ENCODE peak calls at places on chromosomes 5 and 9, in ten cellular contexts. H is RWPE2, N is Peyer's patch, J is GM06990, Y is adrenal gland, F is psoas muscle, D is heart left ventricle, K is pancreas, U is foreskin fibroblast, P is fibroblast of lung. T is an unnamed sample.

GRCh38 chr5:150672237-150672883 is 11.3 kb downstream of the MYOZ3 start:
- DNase-seq in N (no peak), H (no peak), J (no peak), Y (peak; percentile 59), D (peak; percentile 69), F (peak; percentile 69), P (no peak), U (no peak), K (no peak), T (no peak)

GRCh38 chr9:121896545-121896943 is 196.6 kb downstream of the TTLL11 start:
- DNase-seq in F (no peak), H (no peak), J (no peak), N (no peak), P (no peak), Y (no peak), U (no peak), D (no peak), K (no peak), T (no peak)

GRCh38 chr9:124282442-124283231 is 24.9 kb downstream of the NEK6 start:
- DNase-seq in U (no peak), Y (peak; percentile 66), J (no peak), H (no peak), N (no peak), K (peak; percentile 54), P (peak; percentile 81), F (peak; percentile 62), D (peak; percentile 86), T (peak; percentile 62)

GRCh38 chr5:27778121-27778520 is 739.7 kb upstream of the CDH9 start:
- DNase-seq in U (no peak), K (no peak), N (no peak), Y (no peak), P (no peak), D (no peak), H (no peak), J (no peak), F (no peak), T (no peak)

GRCh38 chr5:180494510-180495181 is 467 bp downstream of the CNOT6 start:
- DNase-seq in U (peak; percentile 10), N (peak; percentile 45), D (peak; percentile 48), Y (peak; percentile 52), K (peak; percentile 21), J (no peak), P (peak; percentile 26), F (peak; percentile 60), H (peak; percentile 70), T (peak; percentile 38)

GRCh38 chr5:179314606-179315355 is 30.5 kb downstream of the ADAMTS2 start:
- DNase-seq in P (no peak), N (no peak), F (peak; percentile 66), K (no peak), U (no peak), J (no peak), Y (peak; percentile 13), D (peak; percentile 45), H (peak; percentile 42), T (no peak)

GRCh38 chr5:171984748-171985419 is 21.6 kb downstream of the FBXW11 start:
- DNase-seq in Y (no peak), D (no peak), N (no peak), J (peak; percentile 45), H (no peak), F (no peak), K (no peak), U (peak; percentile 91), P (peak; percentile 60), T (no peak)

GRCh38 chr5:6765612-6766525 is 52.6 kb downstream of the TENT4A start:
- DNase-seq in Y (peak; percentile 82), D (peak; percentile 68), P (peak; percentile 69), H (peak; percentile 87), F (peak; percentile 83), N (no peak), K (peak; percentile 47), J (peak; percentile 49), U (peak; percentile 61), T (peak; percentile 84)

GRCh38 chr9:121968056-121968455 is 125.1 kb downstream of the TTLL11 start:
- DNase-seq in K (no peak), D (no peak), P (no peak), N (no peak), J (no peak), U (no peak), H (no peak), F (no peak), Y (no peak), T (no peak)

GRCh38 chr9:27505744-27506161 is 18.3 kb upstream of the IFNK start:
- DNase-seq in F (no peak), J (no peak), U (no peak), N (no peak), H (no peak), P (no peak), D (no peak), Y (no peak), K (peak; percentile 3), T (no peak)

GRCh38 chr5:115366223-115366622 is 69.8 kb upstream of the CCDC112 start:
- DNase-seq in F (peak; percentile 59), Y (peak; percentile 39), P (peak; percentile 71), D (peak; percentile 37), H (no peak), K (no peak), N (no peak), J (no peak), U (peak; percentile 91), T (no peak)

GRCh38 chr5:123116063-123116462 is 27.0 kb downstream of the PRDM6 start:
- DNase-seq in D (no peak), J (no peak), K (no peak), Y (no peak), U (peak; percentile 83), H (no peak), F (no peak), P (peak; percentile 80), N (no peak), T (no peak)

GRCh38 chr5:3194141-3194540 is 401.5 kb upstream of the IRX1 start:
- DNase-seq in Y (no peak), U (no peak), H (no peak), F (no peak), K (no peak), P (no peak), J (no peak), N (no peak), D (no peak), T (no peak)

GRCh38 chr5:10566556-10567068 is 2.7 kb downstream of the ANKRD33B start:
- DNase-seq in K (no peak), P (no peak), N (no peak), F (no peak), D (no peak), U (no peak), H (peak; percentile 37), Y (no peak), J (no peak), T (no peak)
- H3K4me3 ChIP-seq in K (no peak overlapping the region), P (no peak overlapping the region), N (peak overlapping the region; percentile 69), F (peak overlapping the region; percentile 79), D (no peak overlapping the region), U (peak overlapping the region; percentile 94), H (no peak overlapping the region), Y (no peak overlapping the region), J (peak overlapping the region; percentile 97), T (no peak overlapping the region)

DNA sequence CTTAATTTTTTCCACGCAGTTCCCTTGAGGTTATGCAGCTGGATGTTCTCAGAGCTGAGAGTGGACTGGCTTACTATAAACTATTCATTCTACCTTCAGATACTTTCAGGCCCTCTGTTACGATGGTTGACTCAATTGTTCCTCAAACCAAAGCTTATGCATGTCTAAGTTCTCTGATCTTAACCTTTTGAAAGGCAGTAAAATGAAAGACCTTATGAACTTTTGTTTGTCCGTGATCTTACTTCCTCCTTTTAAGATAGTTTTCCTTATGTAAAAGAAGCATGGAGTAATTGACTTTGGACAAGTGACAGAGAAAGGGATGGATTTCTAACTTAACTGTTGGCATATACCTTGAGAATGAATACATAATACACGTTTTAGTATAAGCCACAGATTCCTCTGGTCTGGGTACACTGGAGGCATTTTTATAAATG is 575.7 kb downstream of the PDE4D start:
- DNase-seq in H (no peak), K (no peak), F (no peak), N (no peak), D (no peak), P (no peak), J (no peak), U (no peak), Y (no peak), T (no peak)
- H3K4me3 ChIP-seq in H (no peak overlapping the region), K (no peak overlapping the region), F (no peak overlapping the region), N (no peak overlapping the region), D (no peak overlapping the region), P (no peak overlapping the region), J (no peak overlapping the region), U (no peak overlapping the region), Y (no peak overlapping the region), T (no peak overlapping the region)

GRCh38 chr5:140322751-140323731 is 20.1 kb upstream of the PFDN1 start:
- DNase-seq in H (peak; percentile 79), P (peak; percentile 74), K (peak; percentile 77), D (peak; percentile 70), J (no peak), F (no peak), Y (peak; percentile 73), N (no peak), U (peak; percentile 95), T (no peak)
- H3K4me3 ChIP-seq in H (no peak overlapping the region), P (no peak overlapping the region), K (no peak overlapping the region), D (no peak overlapping the region), J (no peak overlapping the region), F (no peak overlapping the region), Y (no peak overlapping the region), N (no peak overlapping the region), U (no peak overlapping the region), T (no peak overlapping the region)

GRCh38 chr9:21996438-21996837 is 1.8 kb downstream of the CDKN2B-AS1 start:
- DNase-seq in D (no peak), Y (no peak), P (no peak), N (no peak), U (no peak), F (no peak), H (no peak), J (no peak), K (no peak), T (no peak)

GRCh38 chr9:21994526-21994995 is at the start of gene CDKN2B-AS1:
- DNase-seq in F (peak; percentile 63), U (no peak), Y (peak; percentile 54), N (peak; percentile 65), J (peak; percentile 87), P (peak; percentile 58), H (peak; percentile 86), D (no peak), K (no peak), T (peak; percentile 49)

GRCh38 chr9:21994996-21995651 is 533 bp downstream of the CDKN2B-AS1 start:
- DNase-seq in N (peak; percentile 87), Y (peak; percentile 75), P (peak; percentile 68), D (peak; percentile 72), U (peak; percentile 73), H (peak; percentile 78), J (peak; percentile 90), K (peak; percentile 45), F (peak; percentile 84), T (peak; percentile 87)

GRCh38 chr9:21996858-21997257 is 2.3 kb downstream of the CDKN2B-AS1 start:
- DNase-seq in K (no peak), P (no peak), J (no peak), F (no peak), H (no peak), N (no peak), Y (no peak), U (no peak), D (no peak), T (no peak)

DNA sequence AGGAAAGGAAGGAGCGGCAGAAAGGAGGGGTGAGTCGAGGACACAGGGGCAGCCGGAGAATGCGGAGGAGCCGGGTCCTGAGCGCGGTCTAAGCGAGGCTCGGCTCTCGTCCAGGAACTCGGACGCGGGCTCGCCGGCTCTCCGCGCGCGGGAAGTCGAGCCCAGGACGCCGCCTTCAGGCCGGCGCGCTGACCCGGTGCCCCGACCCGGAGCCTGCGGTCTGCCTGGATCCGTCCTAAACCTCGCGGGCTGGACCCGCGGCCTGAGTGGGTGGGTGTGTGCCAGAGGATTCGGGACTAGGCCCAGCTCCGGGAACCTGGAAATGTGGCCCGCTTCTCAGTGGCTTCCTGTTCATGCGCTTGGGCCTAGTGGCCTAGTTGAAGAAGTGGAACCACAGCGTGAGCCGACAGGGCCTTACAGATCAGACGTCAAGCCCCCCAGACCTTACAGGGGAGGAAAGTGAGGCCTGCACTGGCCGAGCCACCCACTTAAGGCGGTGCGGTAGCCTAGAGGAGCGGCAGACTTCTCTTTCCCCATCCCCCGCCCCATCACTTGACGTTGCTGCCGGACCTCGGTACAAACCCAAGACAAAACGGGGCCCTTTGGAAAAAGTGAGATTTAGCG is 1.2 kb downstream of the CDKN2B-AS1 start:
- DNase-seq in D (peak; percentile 55), F (peak; percentile 66), P (peak; percentile 63), J (peak; percentile 66), H (no peak), U (no peak), K (no peak), Y (peak; percentile 38), N (peak; percentile 40), T (peak; percentile 45)
- H3K4me3 ChIP-seq in D (peak overlapping the region; percentile 83), F (peak overlapping the region; percentile 98), P (peak overlapping the region; percentile 98), J (peak overlapping the region; percentile 81), H (peak overlapping the region; percentile 79), U (peak overlapping the region; percentile 90), K (peak overlapping the region; percentile 73), Y (peak overlapping the region; percentile 42), N (peak overlapping the region; percentile 84), T (peak overlapping the region; percentile 65)